ENCODE peak calls at places on chromosome 9, in eight cellular contexts. One of them, this sample, is unnamed.

GRCh38 chr9:13023498-13023897 is 248.7 kb downstream of the LURAP1L start:
- DNase-seq in uterus: no peak
- DNase-seq in heart left ventricle: no peak
- DNase-seq in RWPE2: no peak
- DNase-seq in ascending aorta: no peak
- DNase-seq in IMR-90: peak; percentile 2
- DNase-seq in mammary epithelial cell: peak; percentile 66
- DNase-seq in HCT116: no peak
- DNase-seq in this sample: no peak

GRCh38 chr9:35476596-35476995 is 13.3 kb upstream of the RUSC2 start:
- DNase-seq in uterus: no peak
- DNase-seq in heart left ventricle: no peak
- DNase-seq in RWPE2: no peak
- DNase-seq in ascending aorta: no peak
- DNase-seq in IMR-90: no peak
- DNase-seq in mammary epithelial cell: no peak
- DNase-seq in HCT116: no peak
- DNase-seq in this sample: no peak

GRCh38 chr9:87898151-87898550 is 15.5 kb downstream of the SPATA31E1 start:
- DNase-seq in uterus: no peak
- DNase-seq in heart left ventricle: no peak
- DNase-seq in RWPE2: no peak
- DNase-seq in ascending aorta: no peak
- DNase-seq in IMR-90: peak; percentile 34
- DNase-seq in mammary epithelial cell: peak; percentile 15
- DNase-seq in HCT116: no peak
- DNase-seq in this sample: no peak

GRCh38 chr9:73370053-73370452 is 218.4 kb downstream of the ANXA1 start:
- DNase-seq in uterus: no peak
- DNase-seq in heart left ventricle: no peak
- DNase-seq in RWPE2: no peak
- DNase-seq in ascending aorta: no peak
- DNase-seq in IMR-90: no peak
- DNase-seq in mammary epithelial cell: peak; percentile 47
- DNase-seq in HCT116: no peak
- DNase-seq in this sample: no peak

GRCh38 chr9:10613413-10613812 is 611 bp upstream of the PTPRD start:
- DNase-seq in uterus: no peak
- DNase-seq in heart left ventricle: no peak
- DNase-seq in RWPE2: no peak
- DNase-seq in ascending aorta: no peak
- DNase-seq in IMR-90: no peak
- DNase-seq in mammary epithelial cell: no peak
- DNase-seq in HCT116: no peak
- DNase-seq in this sample: no peak

GRCh38 chr9:98410185-98410697 is 154.8 kb upstream of the TBC1D2 start:
- DNase-seq in uterus: no peak
- DNase-seq in heart left ventricle: peak; percentile 52
- DNase-seq in RWPE2: no peak
- DNase-seq in ascending aorta: no peak
- DNase-seq in IMR-90: peak; percentile 80
- DNase-seq in mammary epithelial cell: no peak
- DNase-seq in HCT116: no peak
- DNase-seq in this sample: no peak

GRCh38 chr9:33447404-33448158 is at the start of gene AQP3:
- DNase-seq in uterus: peak; percentile 62
- DNase-seq in heart left ventricle: peak; percentile 67
- DNase-seq in RWPE2: no peak
- DNase-seq in ascending aorta: no peak
- DNase-seq in IMR-90: no peak
- DNase-seq in mammary epithelial cell: peak; percentile 44
- DNase-seq in HCT116: no peak
- DNase-seq in this sample: peak; percentile 73

GRCh38 chr9:113687680-113688371 is 188.3 kb upstream of the ZNF618 start:
- DNase-seq in uterus: no peak
- DNase-seq in heart left ventricle: no peak
- DNase-seq in RWPE2: no peak
- DNase-seq in ascending aorta: no peak
- DNase-seq in IMR-90: no peak
- DNase-seq in mammary epithelial cell: no peak
- DNase-seq in HCT116: no peak
- DNase-seq in this sample: no peak

GRCh38 chr9:114759512-114759911 is 46.3 kb downstream of the TNFSF15 start:
- DNase-seq in uterus: no peak
- DNase-seq in heart left ventricle: no peak
- DNase-seq in RWPE2: no peak
- DNase-seq in ascending aorta: no peak
- DNase-seq in IMR-90: no peak
- DNase-seq in mammary epithelial cell: no peak
- DNase-seq in HCT116: no peak
- DNase-seq in this sample: no peak
- H3K4me1 ChIP-seq in uterus: no peaks in the 10 kb centered on the region
- H3K4me1 ChIP-seq in heart left ventricle: no peaks in the 10 kb centered on the region
- H3K4me1 ChIP-seq in RWPE2: no peaks in the 10 kb centered on the region
- H3K4me1 ChIP-seq in ascending aorta: no peaks in the 10 kb centered on the region
- H3K4me1 ChIP-seq in IMR-90: no peaks in the 10 kb centered on the region
- H3K4me1 ChIP-seq in mammary epithelial cell: no peaks in the 10 kb centered on the region
- H3K4me1 ChIP-seq in HCT116: no peaks in the 10 kb centered on the region
- H3K4me1 ChIP-seq in this sample: no peaks in the 10 kb centered on the region

DNA sequence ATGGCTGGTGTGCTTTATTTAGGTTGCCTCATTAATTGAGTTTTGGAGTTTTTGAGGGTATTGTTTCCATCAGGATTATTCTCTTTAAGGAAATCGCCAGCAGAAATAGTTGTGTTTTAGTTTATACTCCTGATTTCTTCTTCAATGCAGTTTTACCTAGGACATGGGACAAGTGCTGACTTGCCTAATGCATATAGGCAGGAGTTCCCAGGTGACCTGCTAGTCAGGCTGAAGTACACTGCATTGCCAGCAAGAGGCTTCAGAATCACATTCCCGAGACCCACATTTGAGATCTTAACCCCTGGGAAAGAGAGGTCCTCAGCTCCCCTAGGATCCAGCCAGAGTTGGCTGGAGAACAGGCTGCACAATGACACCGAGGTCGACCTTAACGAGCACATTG is 1.5 kb upstream of the OR1N2 start:
- DNase-seq in uterus: no peak
- DNase-seq in heart left ventricle: no peak
- DNase-seq in RWPE2: no peak
- DNase-seq in ascending aorta: no peak
- DNase-seq in IMR-90: no peak
- DNase-seq in mammary epithelial cell: peak; percentile 60
- DNase-seq in HCT116: no peak
- DNase-seq in this sample: no peak
- TF ChIP-seq CTCF in uterus: no peak
- TF ChIP-seq CTCF in heart left ventricle: no peak
- TF ChIP-seq CTCF in RWPE2: no peak
- TF ChIP-seq CTCF in ascending aorta: no peak
- TF ChIP-seq CTCF in IMR-90: no peak
- TF ChIP-seq CTCF in mammary epithelial cell: no peak
- TF ChIP-seq CTCF in HCT116: no peak
- TF ChIP-seq CTCF in this sample: no peak

GRCh38 chr9:9174358-9174757 is 1374.8 kb upstream of the DMAC1 start:
- DNase-seq in uterus: no peak
- DNase-seq in heart left ventricle: no peak
- DNase-seq in RWPE2: no peak
- DNase-seq in ascending aorta: no peak
- DNase-seq in IMR-90: no peak
- DNase-seq in mammary epithelial cell: no peak
- DNase-seq in HCT116: no peak
- DNase-seq in this sample: no peak

GRCh38 chr9:9177081-9177480 is 1377.5 kb upstream of the DMAC1 start:
- DNase-seq in uterus: no peak
- DNase-seq in heart left ventricle: no peak
- DNase-seq in RWPE2: no peak
- DNase-seq in ascending aorta: no peak
- DNase-seq in IMR-90: no peak
- DNase-seq in mammary epithelial cell: no peak
- DNase-seq in HCT116: no peak
- DNase-seq in this sample: no peak
- H3K4me3 ChIP-seq in uterus: no peak overlapping the region
- H3K4me3 ChIP-seq in heart left ventricle: no peak overlapping the region
- H3K4me3 ChIP-seq in RWPE2: no peak overlapping the region
- H3K4me3 ChIP-seq in ascending aorta: no peak overlapping the region
- H3K4me3 ChIP-seq in IMR-90: no peak overlapping the region
- H3K4me3 ChIP-seq in mammary epithelial cell: no peak overlapping the region
- H3K4me3 ChIP-seq in HCT116: no peak overlapping the region
- H3K4me3 ChIP-seq in this sample: no peak overlapping the region

GRCh38 chr9:93133641-93134017 is 422 bp downstream of the NINJ1 start:
- DNase-seq in uterus: peak; percentile 83
- DNase-seq in heart left ventricle: peak; percentile 89
- DNase-seq in RWPE2: no peak
- DNase-seq in ascending aorta: peak; percentile 76
- DNase-seq in IMR-90: peak; percentile 94
- DNase-seq in mammary epithelial cell: peak; percentile 62
- DNase-seq in HCT116: no peak
- DNase-seq in this sample: peak; percentile 81

GRCh38 chr9:93132287-93132927 is 1.6 kb downstream of the NINJ1 start:
- DNase-seq in uterus: peak; percentile 47
- DNase-seq in heart left ventricle: peak; percentile 84
- DNase-seq in RWPE2: peak; percentile 65
- DNase-seq in ascending aorta: no peak
- DNase-seq in IMR-90: no peak
- DNase-seq in mammary epithelial cell: peak; percentile 59
- DNase-seq in HCT116: no peak
- DNase-seq in this sample: peak; percentile 75

GRCh38 chr9:93132946-93133640 is 958 bp downstream of the NINJ1 start:
- DNase-seq in uterus: peak; percentile 46
- DNase-seq in heart left ventricle: peak; percentile 68
- DNase-seq in RWPE2: no peak
- DNase-seq in ascending aorta: no peak
- DNase-seq in IMR-90: no peak
- DNase-seq in mammary epithelial cell: peak; percentile 39
- DNase-seq in HCT116: no peak
- DNase-seq in this sample: peak; percentile 54

GRCh38 chr9:93134740-93135444 is 841 bp upstream of the NINJ1 start:
- DNase-seq in uterus: no peak
- DNase-seq in heart left ventricle: no peak
- DNase-seq in RWPE2: no peak
- DNase-seq in ascending aorta: no peak
- DNase-seq in IMR-90: peak; percentile 82
- DNase-seq in mammary epithelial cell: no peak
- DNase-seq in HCT116: no peak
- DNase-seq in this sample: no peak

GRCh38 chr9:93134018-93134739 is at the start of gene NINJ1:
- DNase-seq in uterus: peak; percentile 76
- DNase-seq in heart left ventricle: peak; percentile 85
- DNase-seq in RWPE2: peak; percentile 69
- DNase-seq in ascending aorta: no peak
- DNase-seq in IMR-90: peak; percentile 60
- DNase-seq in mammary epithelial cell: peak; percentile 95
- DNase-seq in HCT116: peak; percentile 4
- DNase-seq in this sample: peak; percentile 76
- H3K4me1 ChIP-seq in uterus: peaks cover 20% of the 10 kb centered on the region
- H3K4me1 ChIP-seq in heart left ventricle: peaks cover 39% of the 10 kb centered on the region
- H3K4me1 ChIP-seq in RWPE2: peaks cover 11% of the 10 kb centered on the region
- H3K4me1 ChIP-seq in ascending aorta: peaks cover 27% of the 10 kb centered on the region
- H3K4me1 ChIP-seq in IMR-90: peaks cover 30% of the 10 kb centered on the region
- H3K4me1 ChIP-seq in mammary epithelial cell: peaks cover 34% of the 10 kb centered on the region
- H3K4me1 ChIP-seq in HCT116: peaks cover 17% of the 10 kb centered on the region
- H3K4me1 ChIP-seq in this sample: peaks cover 23% of the 10 kb centered on the region

GRCh38 chr9:104564358-104564757 is 4.6 kb upstream of the OR13C8 start:
- DNase-seq in uterus: no peak
- DNase-seq in heart left ventricle: no peak
- DNase-seq in RWPE2: no peak
- DNase-seq in ascending aorta: no peak
- DNase-seq in IMR-90: no peak
- DNase-seq in mammary epithelial cell: no peak
- DNase-seq in HCT116: no peak
- DNase-seq in this sample: no peak
- TF ChIP-seq CTCF in uterus: no peak
- TF ChIP-seq CTCF in heart left ventricle: no peak
- TF ChIP-seq CTCF in RWPE2: no peak
- TF ChIP-seq CTCF in ascending aorta: no peak
- TF ChIP-seq CTCF in IMR-90: no peak
- TF ChIP-seq CTCF in mammary epithelial cell: no peak
- TF ChIP-seq CTCF in HCT116: no peak
- TF ChIP-seq CTCF in this sample: no peak

DNA sequence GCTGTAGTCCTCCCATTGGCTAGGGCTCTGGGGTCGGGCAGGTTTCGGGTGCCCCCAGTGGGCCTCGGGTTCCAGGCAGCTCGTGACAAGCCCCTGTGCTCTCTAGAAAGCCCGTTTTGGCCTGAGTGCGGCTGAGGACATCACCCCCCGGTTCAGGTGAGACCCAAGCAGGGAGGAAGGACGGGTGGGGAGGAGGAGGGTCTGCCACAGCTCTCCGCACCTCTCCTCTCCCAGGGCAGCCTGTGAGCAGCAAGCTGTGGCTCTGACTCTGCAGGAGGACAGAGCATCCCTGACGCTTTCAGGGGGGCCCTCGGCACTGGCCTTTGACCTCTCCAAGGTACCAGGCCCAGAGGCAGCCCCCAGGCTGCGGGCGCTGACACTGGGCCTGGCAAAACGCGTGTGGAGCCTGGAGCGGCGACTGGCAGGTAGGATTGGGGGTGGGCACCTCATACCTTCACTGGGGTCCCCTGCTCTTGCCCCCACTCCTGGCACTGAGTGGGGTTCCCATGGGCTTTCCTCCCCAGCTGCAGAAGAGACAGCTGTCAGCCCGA is 672 bp downstream of the PAXX start:
- DNase-seq in uterus: no peak
- DNase-seq in heart left ventricle: no peak
- DNase-seq in RWPE2: no peak
- DNase-seq in ascending aorta: no peak
- DNase-seq in IMR-90: no peak
- DNase-seq in mammary epithelial cell: no peak
- DNase-seq in HCT116: no peak
- DNase-seq in this sample: no peak
- H3K4me3 ChIP-seq in uterus: peak overlapping the region; percentile 46
- H3K4me3 ChIP-seq in heart left ventricle: peak overlapping the region; percentile 84
- H3K4me3 ChIP-seq in RWPE2: peak overlapping the region; percentile 47
- H3K4me3 ChIP-seq in ascending aorta: peak overlapping the region; percentile 79
- H3K4me3 ChIP-seq in IMR-90: peak overlapping the region; percentile 51
- H3K4me3 ChIP-seq in mammary epithelial cell: peak overlapping the region; percentile 77
- H3K4me3 ChIP-seq in HCT116: peak overlapping the region; percentile 88
- H3K4me3 ChIP-seq in this sample: peak overlapping the region; percentile 74

GRCh38 chr9:131737426-131737825 is 2.5 kb downstream of the RAPGEF1 start:
- DNase-seq in uterus: no peak
- DNase-seq in heart left ventricle: peak; percentile 15
- DNase-seq in RWPE2: no peak
- DNase-seq in ascending aorta: no peak
- DNase-seq in IMR-90: no peak
- DNase-seq in mammary epithelial cell: no peak
- DNase-seq in HCT116: no peak
- DNase-seq in this sample: no peak
- H3K4me1 ChIP-seq in uterus: peaks cover 5% of the 10 kb centered on the region
- H3K4me1 ChIP-seq in heart left ventricle: peaks cover 39% of the 10 kb centered on the region
- H3K4me1 ChIP-seq in RWPE2: peaks cover 34% of the 10 kb centered on the region
- H3K4me1 ChIP-seq in ascending aorta: no peaks in the 10 kb centered on the region
- H3K4me1 ChIP-seq in IMR-90: peaks cover 27% of the 10 kb centered on the region
- H3K4me1 ChIP-seq in mammary epithelial cell: peaks cover 36% of the 10 kb centered on the region
- H3K4me1 ChIP-seq in HCT116: peaks cover 31% of the 10 kb centered on the region
- H3K4me1 ChIP-seq in this sample: peaks cover 22% of the 10 kb centered on the region

DNA sequence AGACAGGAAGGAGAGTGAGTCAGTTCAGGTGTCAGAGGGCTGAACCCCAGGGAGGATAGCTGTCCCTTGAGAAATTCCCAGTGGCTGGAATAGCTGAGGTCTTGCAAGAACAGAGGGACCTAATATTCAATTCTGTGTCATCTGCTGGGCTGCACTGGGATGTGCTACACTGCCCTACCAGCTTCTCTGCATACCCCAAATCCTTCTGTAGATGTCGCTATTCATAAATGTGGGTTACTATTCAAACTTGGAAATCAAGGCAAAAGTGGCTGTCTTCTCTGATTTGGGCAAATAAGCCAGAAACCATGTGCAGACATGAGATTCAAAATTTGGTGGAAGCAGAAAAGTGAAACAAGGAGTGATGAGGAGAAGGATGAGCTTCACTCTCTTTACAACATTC is 16.3 kb downstream of the TNFSF8 start:
- DNase-seq in uterus: no peak
- DNase-seq in heart left ventricle: no peak
- DNase-seq in RWPE2: no peak
- DNase-seq in ascending aorta: no peak
- DNase-seq in IMR-90: peak; percentile 7
- DNase-seq in mammary epithelial cell: no peak
- DNase-seq in HCT116: no peak
- DNase-seq in this sample: no peak
- TF ChIP-seq CTCF in uterus: no peak
- TF ChIP-seq CTCF in heart left ventricle: no peak
- TF ChIP-seq CTCF in RWPE2: no peak
- TF ChIP-seq CTCF in ascending aorta: no peak
- TF ChIP-seq CTCF in IMR-90: peak; percentile 28
- TF ChIP-seq CTCF in mammary epithelial cell: no peak
- TF ChIP-seq CTCF in HCT116: peak; percentile 51
- TF ChIP-seq CTCF in this sample: no peak